ENCODE peak calls at places on chromosomes 11 and 22, in four cellular contexts. Y is mucosa of descending colon, H is iPS DF 6.9, N is GM23248. U is an unnamed sample.

GRCh38 chr11:43830928-43831440 is 49.6 kb upstream of the ALKBH3 start:
- DNase-seq in N (peak), Y (no peak), H (no peak), U (peak)

GRCh38 chr11:37544491-37544890 is 946.5 kb upstream of the RAG2 start:
- DNase-seq in H (no peak), Y (no peak), N (no peak), U (no peak)

GRCh38 chr11:76621866-76622265 is 48.7 kb downstream of the LRRC32 start:
- DNase-seq in N (no peak), H (no peak), Y (no peak), U (no peak)

GRCh38 chr11:101269990-101270660 is 140.5 kb upstream of the PGR start:
- DNase-seq in Y (no peak), H (no peak), N (no peak), U (no peak)

GRCh38 chr11:72673943-72674828 is at the start of gene PDE2A:
- DNase-seq in N (no peak), H (no peak), Y (no peak), U (no peak)

GRCh38 chr11:127182586-127183203 is 182.1 kb upstream of the KIRREL3 start:
- DNase-seq in N (no peak), H (no peak), Y (no peak), U (no peak)

GRCh38 chr11:126990716-126991480 is 9.7 kb downstream of the KIRREL3 start:
- DNase-seq in H (no peak), Y (no peak), N (peak), U (no peak)

GRCh38 chr22:44613196-44613595 is 88.8 kb upstream of the PRR5 start:
- DNase-seq in N (no peak), H (no peak), Y (no peak), U (no peak)

GRCh38 chr11:82718307-82718706 is 15.4 kb downstream of the FAM181B start:
- DNase-seq in H (no peak), Y (peak), N (peak), U (no peak)

GRCh38 chr11:117644403-117645155 is 152.4 kb downstream of the DSCAML1 start:
- DNase-seq in H (no peak), Y (no peak), N (no peak), U (no peak)

GRCh38 chr11:73349633-73350032 is 26.6 kb upstream of the RELT start:
- DNase-seq in H (no peak), N (no peak), Y (no peak), U (no peak)

GRCh38 chr11:1864831-1865665 is 12.2 kb downstream of the LSP1 start:
- DNase-seq in H (no peak), Y (no peak), N (no peak), U (no peak)

GRCh38 chr11:71406681-71407080 is 41.5 kb downstream of the DHCR7 start:
- DNase-seq in H (no peak), Y (no peak), N (no peak), U (no peak)

GRCh38 chr22:19714320-19715252 is at the start of gene SEPTIN5:
- DNase-seq in Y (no peak), H (no peak), N (peak), U (no peak)

GRCh38 chr11:64643258-64643881 is 52.4 kb downstream of the SLC22A12 start:
- DNase-seq in N (peak), Y (no peak), H (no peak), U (no peak)

GRCh38 chr11:64641596-64642417 is 50.8 kb downstream of the SLC22A12 start:
- DNase-seq in H (no peak), Y (no peak), N (no peak), U (no peak)

GRCh38 chr11:64642418-64642735 is 51.4 kb downstream of the SLC22A12 start:
- DNase-seq in N (no peak), H (no peak), Y (no peak), U (no peak)

GRCh38 chr11:64643927-64644326 is 52.9 kb downstream of the SLC22A12 start:
- DNase-seq in N (no peak), H (no peak), Y (no peak), U (no peak)

DNA sequence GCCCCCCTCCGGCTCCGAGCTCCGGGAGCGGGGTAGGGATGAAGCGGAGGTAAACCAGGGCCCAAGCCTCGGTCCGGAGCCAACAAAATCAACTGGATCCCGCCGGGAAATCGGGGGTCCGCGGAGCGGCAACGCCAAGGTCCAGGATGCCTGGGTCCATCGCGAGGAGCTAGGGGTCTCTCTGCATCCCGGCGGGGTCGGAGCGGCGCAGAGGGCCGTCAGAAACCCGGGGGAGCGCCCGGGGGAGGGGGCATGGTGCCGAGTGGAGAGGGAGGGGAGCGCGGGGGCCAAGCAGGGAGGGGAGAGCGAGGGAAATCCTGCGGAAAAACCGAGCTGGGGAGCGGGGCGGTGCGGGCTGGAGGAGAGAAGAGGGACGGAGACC is 51.8 kb downstream of the SLC22A12 start:
- DNase-seq in H (no peak), Y (no peak), N (no peak), U (no peak)
- H3K4me3 ChIP-seq in H (peak), Y (no peak), N (no peak), U (no peak)

DNA sequence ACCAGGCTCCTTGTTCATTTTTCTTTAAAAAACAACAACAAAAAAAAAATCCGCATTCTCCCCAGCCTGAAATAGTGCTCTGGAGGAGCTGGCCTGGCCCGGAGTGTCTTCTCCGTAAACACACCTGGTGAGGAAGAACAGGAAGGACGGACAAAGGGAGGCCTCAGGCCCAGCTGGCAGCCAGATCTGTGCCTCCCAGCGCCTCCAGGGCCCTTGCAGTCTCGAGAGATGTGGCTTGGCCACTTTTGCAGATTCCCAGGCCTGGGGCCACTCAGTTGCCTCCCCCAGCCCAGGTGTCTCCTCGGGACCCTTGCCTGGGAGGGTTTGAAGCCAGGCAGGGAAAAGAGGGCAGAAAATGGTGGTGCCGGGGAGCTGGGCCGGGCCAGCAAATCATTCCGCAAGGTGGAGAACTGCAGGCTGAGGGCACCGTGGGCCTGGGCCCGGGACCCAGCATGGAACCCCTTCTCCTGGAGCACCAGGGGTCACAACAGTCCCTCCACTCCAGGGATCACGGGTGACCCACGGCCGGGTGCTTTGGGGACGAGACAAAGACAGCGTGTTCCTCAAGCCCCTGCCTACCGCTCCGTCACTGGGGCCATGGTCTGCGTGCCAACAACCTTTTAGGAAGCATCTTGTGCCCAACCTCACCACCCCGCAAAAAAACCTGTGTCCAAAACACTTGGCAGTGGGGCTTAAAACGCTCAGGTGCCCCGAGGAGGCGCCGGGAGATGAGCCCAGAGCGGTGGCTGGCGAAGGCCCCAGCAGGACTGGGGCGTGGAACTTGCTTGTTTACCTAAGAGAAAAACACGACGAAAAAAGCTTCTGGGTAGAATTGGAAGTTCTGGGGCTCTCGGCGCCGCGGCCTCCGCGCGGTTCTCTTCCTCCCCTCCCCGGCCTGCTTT is 67.1 kb upstream of the WNT7B start:
- DNase-seq in H (no peak), N (peak), Y (peak), U (no peak)
- H3K4me3 ChIP-seq in H (peak), N (peak), Y (peak), U (peak)

GRCh38 chr11:130744804-130745203 is 171.5 kb downstream of the SNX19 start:
- DNase-seq in H (no peak), Y (no peak), N (no peak), U (no peak)
- H3K4me3 ChIP-seq in H (no peak), Y (no peak), N (no peak), U (no peak)

GRCh38 chr11:56905936-56906335 is 82.8 kb upstream of the OR5AK2 start:
- DNase-seq in H (no peak), Y (no peak), N (no peak), U (no peak)
- H3K4me3 ChIP-seq in H (no peak), Y (no peak), N (no peak), U (no peak)

U was measured in AG09309.